ENCODE peak calls at places on chromosomes 3 and 15, in nine cellular contexts. C is left ventricle myocardium inferior, U is GM20000, K is GM12878, M is fibroblast of mammary gland, B is progenitor cell of endocrine pancreas, T is Calu3, G is ovary, W is cardiac muscle cell. H is an unnamed sample.
A peak's percentile ranks its signal among the peaks of the same experiment; 100 is the strongest.

GRCh38 chr3:42012935-42013651 is 51.2 kb upstream of the ULK4 start:
- DNase-seq in C (peak; percentile 37), U (peak; percentile 95), K (peak; percentile 86), M (peak; percentile 53), B (peak; percentile 44), T (peak; percentile 75), G (peak; percentile 69), W (peak; percentile 70), H (peak; percentile 94)

GRCh38 chr15:42508263-42508690 is 12.8 kb downstream of the SNAP23 start:
- DNase-seq in C (no peak), U (no peak), K (no peak), M (peak; percentile 74), B (no peak), T (no peak), G (peak; percentile 65), W (peak; percentile 67), H (no peak)

GRCh38 chr15:65395567-65396185 is 17.9 kb upstream of the IGDCC3 start:
- DNase-seq in C (no peak), U (no peak), K (no peak), M (no peak), B (no peak), T (no peak), G (no peak), W (no peak), H (no peak)

GRCh38 chr3:33058780-33059179 is 38.2 kb downstream of the GLB1 start:
- DNase-seq in C (no peak), U (no peak), K (no peak), M (no peak), B (no peak), T (no peak), G (no peak), W (no peak), H (no peak)

GRCh38 chr15:80760971-80761370 is 18.2 kb upstream of the CEMIP start:
- DNase-seq in C (no peak), U (no peak), K (no peak), M (no peak), B (no peak), T (no peak), G (no peak), W (no peak), H (no peak)

GRCh38 chr3:20080956-20081554 is 40.8 kb downstream of the KAT2B start:
- DNase-seq in C (peak; percentile 84), U (peak; percentile 35), K (peak; percentile 56), M (peak; percentile 16), B (no peak), T (no peak), G (peak; percentile 44), W (no peak), H (no peak)

GRCh38 chr15:38992541-38993334 is 428.1 kb upstream of the RASGRP1 start:
- DNase-seq in C (no peak), U (no peak), K (no peak), M (no peak), B (no peak), T (no peak), G (no peak), W (peak; percentile 65), H (no peak)

GRCh38 chr15:90364251-90364650 is 12.2 kb downstream of the ZNF774 start:
- DNase-seq in C (no peak), U (no peak), K (no peak), M (peak; percentile 46), B (no peak), T (no peak), G (no peak), W (peak; percentile 76), H (no peak)

GRCh38 chr3:155230382-155230781 is 63.1 kb downstream of the STRIT1 start:
- DNase-seq in C (no peak), U (no peak), K (no peak), M (peak; percentile 98), B (no peak), T (no peak), G (no peak), W (peak; percentile 68), H (no peak)

GRCh38 chr15:64754663-64755426 is 20.5 kb downstream of the RBPMS2 start:
- DNase-seq in C (no peak), U (peak; percentile 61), K (peak; percentile 59), M (no peak), B (no peak), T (no peak), G (no peak), W (no peak), H (peak; percentile 58)

GRCh38 chr3:161700998-161701397 is 204.4 kb downstream of the OTOL1 start:
- DNase-seq in C (no peak), U (no peak), K (peak; percentile 7), M (peak; percentile 21), B (no peak), T (peak; percentile 63), G (no peak), W (no peak), H (no peak)

GRCh38 chr3:10495614-10496013 is 9.8 kb downstream of the ATP2B2 start:
- DNase-seq in C (no peak), U (no peak), K (no peak), M (no peak), B (no peak), T (no peak), G (no peak), W (no peak), H (no peak)

DNA sequence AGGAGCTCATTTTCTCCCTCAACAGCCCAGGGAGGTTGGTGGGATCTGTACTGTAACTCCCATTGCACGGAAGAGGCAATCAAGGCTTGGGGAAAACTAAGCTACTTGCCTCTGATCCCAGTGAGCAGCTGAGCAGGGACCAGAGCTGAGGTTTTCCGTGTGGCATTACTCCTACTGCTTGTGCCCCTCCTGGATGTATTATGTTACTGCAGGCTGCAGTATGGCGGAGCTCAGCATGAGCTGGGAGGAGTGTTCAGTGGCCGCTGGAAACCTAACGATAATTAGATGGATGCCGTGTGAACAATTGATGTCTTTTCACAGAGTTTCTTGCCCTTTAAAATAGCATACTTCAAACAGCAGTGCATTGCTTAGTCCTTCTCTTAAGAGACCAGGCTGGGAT is 2.0 kb upstream of the TPRG1 start:
- DNase-seq in C (no peak), U (no peak), K (no peak), M (no peak), B (no peak), T (no peak), G (no peak), W (no peak), H (no peak)
- TF ChIP-seq CTCF in C (no peak), U (no peak), K (peak; percentile 14), M (no peak), B (peak; percentile 16), T (no peak), G (no peak), W (no peak), H (no peak)

GRCh38 chr15:53586815-53587214 is 172.6 kb downstream of the WDR72 start:
- DNase-seq in C (no peak), U (peak; percentile 11), K (no peak), M (peak; percentile 5), B (peak; percentile 39), T (peak; percentile 59), G (no peak), W (no peak), H (no peak)
- TF ChIP-seq CTCF in C (peak; percentile 11), U (no peak), K (peak; percentile 44), M (peak; percentile 25), B (peak; percentile 76), T (peak; percentile 40), G (no peak), W (no peak), H (peak; percentile 33)

DNA sequence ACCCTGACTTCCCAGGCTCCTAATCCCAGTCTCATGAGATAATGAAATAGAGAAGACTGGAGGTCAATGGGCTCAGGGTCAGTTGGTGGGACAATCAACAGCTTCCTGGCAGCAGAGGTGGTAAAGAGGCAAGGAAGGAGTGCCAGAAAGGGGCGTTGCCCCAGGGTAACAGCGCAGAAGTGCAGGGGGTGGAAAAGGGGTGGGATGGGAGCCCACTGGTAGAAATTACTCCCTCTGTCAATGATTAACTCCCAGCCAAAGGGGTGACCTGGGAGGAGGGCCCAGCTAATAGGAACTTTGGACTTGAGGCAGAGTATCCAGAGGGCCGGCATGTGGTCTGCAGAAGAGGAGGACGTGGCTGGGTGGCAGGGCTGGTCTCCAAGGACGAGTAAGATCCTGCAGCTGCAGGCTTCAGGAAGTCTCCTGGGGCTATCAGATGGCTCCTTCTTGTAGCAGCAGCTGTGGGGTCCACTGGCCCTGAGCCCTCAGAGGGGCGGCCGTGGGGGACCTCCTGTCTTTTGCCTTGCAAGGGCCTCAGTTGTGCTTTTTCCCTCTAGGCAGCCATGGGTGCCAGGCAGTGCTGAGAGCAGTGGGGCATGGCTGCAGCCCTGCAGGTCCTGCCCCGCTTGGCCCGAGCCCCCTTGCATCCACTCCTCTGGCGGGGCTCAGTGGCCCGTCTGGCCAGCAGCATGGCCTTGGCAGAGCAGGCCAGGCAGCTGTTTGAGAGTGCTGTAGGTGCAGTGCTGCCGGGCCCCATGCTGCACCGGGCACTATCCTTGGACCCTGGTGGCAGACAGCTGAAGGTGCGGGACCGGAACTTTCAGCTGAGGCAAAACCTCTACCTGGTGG is 2.3 kb downstream of the GLYCTK start:
- DNase-seq in C (no peak), U (no peak), K (no peak), M (no peak), B (no peak), T (peak; percentile 47), G (no peak), W (no peak), H (no peak)
- TF ChIP-seq CTCF in C (no peak), U (no peak), K (peak; percentile 3), M (no peak), B (peak; percentile 29), T (peak; percentile 19), G (no peak), W (no peak), H (no peak)

GRCh38 chr15:68373028-68373427 is 58.9 kb downstream of the ITGA11 start:
- DNase-seq in C (no peak), U (no peak), K (no peak), M (no peak), B (no peak), T (no peak), G (peak; percentile 5), W (no peak), H (no peak)

GRCh38 chr15:68370768-68371151 is 61.2 kb downstream of the ITGA11 start:
- DNase-seq in C (no peak), U (no peak), K (no peak), M (no peak), B (no peak), T (no peak), G (no peak), W (no peak), H (no peak)

GRCh38 chr15:68371851-68372250 is 60.1 kb downstream of the ITGA11 start:
- DNase-seq in C (no peak), U (no peak), K (no peak), M (no peak), B (no peak), T (no peak), G (no peak), W (no peak), H (no peak)

GRCh38 chr15:68371160-68371559 is 60.8 kb downstream of the ITGA11 start:
- DNase-seq in C (no peak), U (no peak), K (no peak), M (no peak), B (no peak), T (no peak), G (no peak), W (no peak), H (no peak)

DNA sequence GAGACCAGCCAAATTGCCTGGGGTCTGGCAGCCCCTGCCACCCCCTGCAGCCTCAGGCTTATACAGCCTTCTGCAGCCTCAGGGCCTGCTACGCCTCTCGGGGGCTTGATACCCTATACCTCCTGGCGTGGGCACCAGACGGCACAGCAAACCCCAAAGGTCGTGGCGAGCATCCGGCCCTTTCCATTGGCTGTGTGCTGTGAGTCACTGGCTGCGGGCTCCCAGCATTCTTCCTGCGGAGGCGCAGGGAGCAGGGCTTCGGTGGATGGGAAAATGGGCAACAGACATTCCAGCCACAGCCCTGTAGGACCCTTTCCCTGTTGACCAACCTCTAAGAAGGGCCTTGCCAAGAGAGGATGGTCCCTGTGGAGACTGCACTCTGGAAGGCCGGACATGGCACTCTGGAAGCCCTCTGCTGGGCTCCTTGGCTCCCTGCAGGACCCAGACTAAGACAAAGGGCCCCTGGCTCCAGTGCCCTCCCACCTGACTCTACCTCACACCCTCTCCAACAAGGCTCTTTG is 59.6 kb downstream of the ITGA11 start:
- DNase-seq in C (no peak), U (no peak), K (no peak), M (peak; percentile 35), B (no peak), T (peak; percentile 41), G (peak; percentile 16), W (peak; percentile 58), H (no peak)
- TF ChIP-seq CTCF in C (peak; percentile 68), U (no peak), K (no peak), M (peak; percentile 51), B (peak; percentile 45), T (peak; percentile 15), G (no peak), W (peak; percentile 61), H (peak; percentile 8)